ENCODE peak calls at places on chromosomes 13 and 19, in six cellular contexts. O is neural progenitor cell, P is psoas muscle, E is left ventricle myocardium inferior, S is fibroblast of pulmonary artery, T is cardiac fibroblast. Y is an unnamed sample.

GRCh38 chr19:11078893-11079292 is 10.4 kb upstream of the LDLR start:
- DNase-seq in T (no peak), E (no peak), S (no peak), O (no peak), P (no peak), Y (no peak)

GRCh38 chr13:20772401-20773131 is 1.2 kb downstream of the EEF1AKMT1 start:
- DNase-seq in O (no peak), T (peak; percentile 26), P (no peak), E (no peak), S (peak; percentile 13), Y (no peak)

GRCh38 chr19:54470276-54470887 is 2.7 kb downstream of the CDC42EP5 start:
- DNase-seq in S (no peak), O (no peak), P (no peak), E (no peak), T (no peak), Y (no peak)

GRCh38 chr19:44875666-44876418 is 15.2 kb upstream of the TOMM40 start:
- DNase-seq in S (peak; percentile 57), T (no peak), O (no peak), E (no peak), P (no peak), Y (no peak)

GRCh38 chr19:29673451-29674371 is 8.4 kb downstream of the PLEKHF1 start:
- DNase-seq in T (no peak), P (no peak), O (no peak), S (no peak), E (no peak), Y (no peak)

GRCh38 chr19:2327773-2328400 is 499 bp downstream of the LSM7 start:
- DNase-seq in E (no peak), O (peak; percentile 80), T (peak; percentile 83), P (no peak), S (peak; percentile 79), Y (peak; percentile 93)

GRCh38 chr13:46909037-46909436 is 12.2 kb upstream of the HTR2A start:
- DNase-seq in S (peak; percentile 25), T (peak; percentile 47), E (no peak), O (no peak), P (no peak), Y (no peak)

GRCh38 chr19:53596056-53596455 is 35.7 kb upstream of the DPRX start:
- DNase-seq in E (no peak), T (no peak), O (no peak), P (no peak), S (no peak), Y (no peak)

GRCh38 chr19:38361633-38362075 is 12.7 kb upstream of the PSMD8 start:
- DNase-seq in E (peak; percentile 76), O (peak; percentile 97), P (peak; percentile 68), T (peak; percentile 71), S (peak; percentile 65), Y (peak; percentile 80)

GRCh38 chr19:13051581-13052165 is 51.0 kb downstream of the LYL1 start:
- DNase-seq in S (peak; percentile 42), P (peak; percentile 74), E (peak; percentile 66), O (peak; percentile 99), T (peak; percentile 52), Y (peak; percentile 18)

GRCh38 chr13:29411493-29411892 is 184.0 kb downstream of the SLC7A1 start:
- DNase-seq in O (no peak), S (no peak), T (no peak), E (no peak), P (no peak), Y (no peak)

GRCh38 chr13:28402057-28402381 is 92.9 kb downstream of the FLT1 start:
- DNase-seq in P (no peak), O (no peak), T (no peak), E (no peak), S (no peak), Y (no peak)

GRCh38 chr13:28137556-28137955 is 789 bp upstream of the PAN3 start:
- DNase-seq in P (no peak), E (no peak), T (peak; percentile 22), S (peak; percentile 13), O (peak; percentile 26), Y (no peak)

GRCh38 chr13:30608364-30608763 is 9.4 kb upstream of the USPL1 start:
- DNase-seq in P (no peak), O (no peak), S (peak; percentile 30), E (no peak), T (peak; percentile 58), Y (no peak)

GRCh38 chr19:33553530-33554310 is 32.1 kb upstream of the PEPD start:
- DNase-seq in E (no peak), T (no peak), S (no peak), O (no peak), P (no peak), Y (no peak)

GRCh38 chr19:38975861-38976271 is 324 bp upstream of the FBXO17 start:
- DNase-seq in O (peak; percentile 67), T (peak; percentile 52), E (no peak), S (peak; percentile 43), P (no peak), Y (no peak)

GRCh38 chr13:42047561-42048322 is 706 bp upstream of the DGKH start:
- DNase-seq in P (peak; percentile 32), E (peak; percentile 29), T (peak; percentile 78), O (peak; percentile 79), S (peak; percentile 74), Y (peak; percentile 60)

GRCh38 chr19:48890551-48890950 is 8.0 kb downstream of the TULP2 start:
- DNase-seq in S (no peak), E (no peak), P (no peak), O (no peak), T (no peak), Y (no peak)

GRCh38 chr13:99863789-99864626 is 107.6 kb downstream of the ZIC5 start:
- DNase-seq in E (no peak), O (no peak), S (no peak), P (no peak), T (no peak), Y (no peak)

GRCh38 chr13:40070357-40070756 is 414.9 kb downstream of the COG6 start:
- DNase-seq in E (no peak), O (no peak), S (no peak), T (no peak), P (no peak), Y (no peak)

GRCh38 chr13:21849323-21849722 is 178.4 kb downstream of the FGF9 start:
- DNase-seq in T (peak; percentile 6), O (peak; percentile 45), P (no peak), E (no peak), S (peak; percentile 1), Y (peak; percentile 50)

GRCh38 chr19:8360196-8360595 is 3.8 kb upstream of the ANGPTL4 start:
- DNase-seq in S (no peak), T (no peak), E (no peak), O (no peak), P (no peak), Y (no peak)

GRCh38 chr13:24905242-24905641 is 141.3 kb downstream of the RNF17 start:
- DNase-seq in P (no peak), S (peak; percentile 18), T (peak; percentile 18), E (no peak), O (no peak), Y (no peak)

DNA sequence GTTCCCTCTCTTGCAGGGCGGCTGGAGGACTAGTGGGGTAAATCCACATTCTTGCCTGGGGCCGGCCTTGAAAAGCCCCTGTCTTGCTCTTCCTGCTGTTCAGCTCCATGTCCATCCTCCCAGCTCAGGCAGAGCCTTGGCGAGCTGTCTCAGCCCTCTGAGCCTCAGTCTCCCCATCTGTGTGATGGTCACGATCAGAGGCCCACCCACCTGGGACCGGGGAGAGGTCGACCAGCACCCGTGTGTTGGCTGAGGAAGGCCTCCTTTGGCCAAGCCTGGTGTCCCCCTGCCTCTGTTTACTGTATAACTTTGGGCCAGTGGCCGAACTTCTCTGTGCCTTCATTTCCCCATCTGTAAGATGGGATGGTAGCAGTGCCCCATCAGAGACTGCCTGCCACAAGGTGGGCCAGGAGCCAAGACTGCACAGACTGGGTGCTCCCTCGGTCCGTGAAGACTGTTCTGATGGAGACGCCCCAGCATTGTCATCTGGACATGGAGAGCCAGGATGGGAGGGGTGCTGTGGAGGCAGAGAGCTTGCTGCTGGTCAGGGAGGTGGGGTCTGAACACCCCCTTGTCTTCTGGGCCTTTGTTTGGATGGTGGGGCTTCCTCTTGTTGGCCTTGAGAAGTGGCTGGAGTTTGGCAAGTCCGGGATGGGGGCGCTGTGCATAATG is 18.5 kb downstream of the KLHL26 start:
- DNase-seq in T (no peak), P (no peak), S (no peak), O (no peak), E (no peak), Y (no peak)
- TF ChIP-seq CTCF in T (no peak), P (no peak), S (no peak), O (no peak), E (no peak), Y (no peak)

GRCh38 chr19:1102407-1103106 is 1.2 kb upstream of the GPX4 start:
- DNase-seq in S (peak; percentile 99), T (peak; percentile 99), P (peak; percentile 63), O (no peak), E (no peak), Y (peak; percentile 93)

GRCh38 chr19:1098177-1099051 is 3.2 kb upstream of the POLR2E start:
- DNase-seq in S (no peak), E (no peak), O (no peak), T (no peak), P (no peak), Y (no peak)

GRCh38 chr19:1104452-1105216 is 840 bp downstream of the GPX4 start:
- DNase-seq in S (peak; percentile 72), O (peak; percentile 92), E (peak; percentile 80), T (peak; percentile 80), P (peak; percentile 83), Y (peak; percentile 81)

GRCh38 chr19:1103691-1104451 is at the start of gene GPX4:
- DNase-seq in P (peak; percentile 100), S (peak; percentile 100), T (peak; percentile 100), O (peak; percentile 100), E (peak; percentile 99), Y (peak; percentile 100)

DNA sequence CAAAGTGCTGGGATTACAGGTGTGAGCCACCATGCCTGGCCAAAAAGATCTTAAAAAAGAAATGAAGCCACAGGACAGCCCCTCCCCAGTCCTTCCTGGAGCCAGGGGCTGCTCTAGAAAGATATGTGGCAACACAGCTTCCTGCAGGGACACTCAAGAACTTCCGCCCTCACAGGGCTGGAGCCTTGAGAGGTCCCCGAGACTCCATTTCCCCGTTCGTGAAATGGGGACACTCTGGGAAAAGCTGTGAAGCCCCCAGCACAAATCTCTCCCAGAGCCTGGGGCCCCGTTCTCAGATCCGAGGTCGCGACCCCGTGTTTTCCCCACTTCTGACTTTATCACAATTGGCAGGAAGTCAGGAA is 2.5 kb upstream of the GPX4 start:
- DNase-seq in S (no peak), O (no peak), T (no peak), P (peak; percentile 65), E (no peak), Y (peak; percentile 63)
- H3K4me3 ChIP-seq in S (peak overlapping the region; percentile 10), O (no peak overlapping the region), T (no peak overlapping the region), P (peak overlapping the region; percentile 1), E (peak overlapping the region; percentile 95), Y (peak overlapping the region; percentile 1)

GRCh38 chr19:18202759-18203407 is 959 bp downstream of the RAB3A start:
- DNase-seq in O (peak; percentile 48), T (peak; percentile 27), P (no peak), S (no peak), E (no peak), Y (peak; percentile 56)
- TF ChIP-seq CTCF in O (peak; percentile 49), T (no peak), P (peak; percentile 16), S (peak; percentile 21), E (peak; percentile 32), Y (peak; percentile 27)

DNA sequence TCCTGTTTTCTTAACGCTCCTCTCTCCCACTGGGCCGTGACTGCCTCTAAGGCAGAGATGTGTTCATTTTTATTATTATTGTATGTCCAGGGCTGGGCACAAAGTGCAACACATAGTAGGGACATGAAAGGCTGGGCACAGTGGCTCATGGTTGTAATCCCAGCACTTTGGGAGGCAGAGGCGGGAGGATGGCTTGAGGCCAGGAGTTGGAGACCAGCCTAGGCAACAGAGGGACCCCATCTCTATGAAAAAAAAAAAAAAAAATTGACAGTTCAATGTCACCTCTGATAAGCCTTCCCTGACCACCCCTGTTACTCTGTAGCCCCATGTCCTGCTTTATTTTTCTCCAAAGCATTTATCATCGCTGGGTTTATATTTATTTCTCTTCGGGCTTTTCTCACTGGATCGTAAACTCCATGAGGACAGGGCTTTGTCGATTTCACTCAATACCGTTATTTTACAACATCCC is 481 bp upstream of the SAE1 start:
- DNase-seq in S (no peak), E (no peak), P (no peak), T (no peak), O (no peak), Y (no peak)
- H3K4me3 ChIP-seq in S (no peak overlapping the region), E (peak overlapping the region; percentile 94), P (peak overlapping the region; percentile 80), T (no peak overlapping the region), O (no peak overlapping the region), Y (peak overlapping the region; percentile 4)